ENCODE peak calls at places on chromosomes 13 and 19, in four cellular contexts. I is HEK293T, D is K562, K is HepG2. J is an unnamed sample.

GRCh38 chr13:109759609-109760008 is 26.8 kb downstream of the IRS2 start:
- DNase-seq in D (no peak), I (no peak), K (no peak), J (no peak)

GRCh38 chr19:31284621-31285020 is 64.6 kb downstream of the TSHZ3 start:
- DNase-seq in D (no peak), K (no peak), I (no peak), J (no peak)

GRCh38 chr13:112771139-112771876 is 81.5 kb downstream of the ATP11A start:
- DNase-seq in I (no peak), D (no peak), K (no peak), J (no peak)

GRCh38 chr13:79336971-79337370 is 69.1 kb downstream of the RBM26 start:
- DNase-seq in I (no peak), K (no peak), D (no peak), J (no peak)

GRCh38 chr13:90757127-90757680 is 590.3 kb upstream of the MIR17HG start:
- DNase-seq in K (no peak), D (no peak), I (no peak), J (no peak)

GRCh38 chr19:10566658-10567410 is 1.0 kb upstream of the KRI1 start:
- DNase-seq in K (no peak), D (peak; percentile 63), I (no peak), J (peak; percentile 82)

GRCh38 chr13:87078947-87079795 is 592.0 kb upstream of the SLITRK5 start:
- DNase-seq in K (no peak), I (no peak), D (no peak), J (no peak)

GRCh38 chr13:27016871-27017270 is 154.7 kb downstream of the USP12 start:
- DNase-seq in K (no peak), I (no peak), D (no peak), J (no peak)

GRCh38 chr19:49061445-49061844 is 3.2 kb downstream of the NTF4 start:
- DNase-seq in K (no peak), D (no peak), I (no peak), J (no peak)

GRCh38 chr13:78160793-78161192 is 242.2 kb upstream of the EDNRB start:
- DNase-seq in K (no peak), D (no peak), I (peak; percentile 32), J (no peak)

GRCh38 chr13:86080340-86080995 is 281.2 kb upstream of the SLITRK6 start:
- DNase-seq in D (no peak), K (no peak), I (no peak), J (no peak)

GRCh38 chr13:27933580-27934328 is 14.0 kb downstream of the PDX1 start:
- DNase-seq in D (no peak), I (no peak), K (no peak), J (no peak)

GRCh38 chr13:28117689-28118377 is 17.5 kb upstream of the FLT3 start:
- DNase-seq in K (no peak), D (peak; percentile 50), I (no peak), J (no peak)

GRCh38 chr19:42208612-42209011 is 8.9 kb downstream of the DEDD2 start:
- DNase-seq in K (no peak), D (no peak), I (no peak), J (no peak)

GRCh38 chr13:42048625-42049453 is at the start of gene DGKH:
- DNase-seq in D (peak; percentile 73), K (no peak), I (peak; percentile 80), J (no peak)

GRCh38 chr13:106548064-106548696 is 12.7 kb upstream of the EFNB2 start:
- DNase-seq in I (no peak), D (no peak), K (no peak), J (no peak)

GRCh38 chr19:44689290-44690130 is 9.4 kb upstream of the CEACAM16 start:
- DNase-seq in D (peak; percentile 84), K (peak; percentile 63), I (peak; percentile 75), J (no peak)

GRCh38 chr19:53546766-53547541 is 9.0 kb downstream of the ZNF331 start:
- DNase-seq in K (no peak), D (no peak), I (no peak), J (no peak)
- TF ChIP-seq TARDBP in K (no peak), D (no peak), I (no peak), J (no peak)

GRCh38 chr19:47767349-47767748 is 11.2 kb upstream of the SELENOW start:
- DNase-seq in I (no peak), D (no peak), K (no peak), J (no peak)

GRCh38 chr19:47766359-47766620 is 12.2 kb upstream of the SELENOW start:
- DNase-seq in D (no peak), K (no peak), I (no peak), J (no peak)

GRCh38 chr19:47766670-47767069 is 11.8 kb upstream of the SELENOW start:
- DNase-seq in D (peak; percentile 30), I (no peak), K (no peak), J (no peak)

GRCh38 chr19:47768604-47769003 is 9.9 kb upstream of the SELENOW start:
- DNase-seq in D (no peak), K (no peak), I (no peak), J (no peak)

DNA sequence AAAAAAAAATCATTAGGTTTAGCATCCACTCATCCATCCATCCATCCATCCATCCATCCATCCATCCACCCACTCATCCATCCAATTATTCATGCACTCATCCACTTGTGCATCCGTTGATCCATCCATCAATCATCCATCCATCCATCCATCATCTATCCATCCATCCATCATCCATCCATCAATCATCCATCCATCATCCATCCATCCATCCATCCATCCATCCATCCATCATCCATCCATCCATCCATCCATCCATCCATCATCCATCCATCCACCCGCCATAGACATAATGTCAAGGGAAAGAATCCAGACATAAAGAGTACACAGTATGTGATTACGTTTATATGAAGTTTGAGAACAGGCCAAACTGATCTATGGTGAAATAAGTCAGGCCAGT is 9.0 kb upstream of the SELENOW start:
- DNase-seq in I (no peak), K (no peak), D (no peak), J (no peak)
- TF ChIP-seq TARDBP in I (no peak), K (no peak), D (no peak), J (no peak)

GRCh38 chr19:8038815-8039214 is 13.7 kb upstream of the CCL25 start:
- DNase-seq in D (no peak), I (no peak), K (no peak), J (no peak)

GRCh38 chr19:8034178-8034525 is 18.4 kb upstream of the CCL25 start:
- DNase-seq in I (no peak), D (no peak), K (no peak), J (no peak)

GRCh38 chr19:8041553-8041952 is 11.0 kb upstream of the CCL25 start:
- DNase-seq in I (no peak), K (no peak), D (no peak), J (no peak)

GRCh38 chr19:8039231-8039630 is 13.3 kb upstream of the CCL25 start:
- DNase-seq in K (no peak), D (no peak), I (no peak), J (no peak)

DNA sequence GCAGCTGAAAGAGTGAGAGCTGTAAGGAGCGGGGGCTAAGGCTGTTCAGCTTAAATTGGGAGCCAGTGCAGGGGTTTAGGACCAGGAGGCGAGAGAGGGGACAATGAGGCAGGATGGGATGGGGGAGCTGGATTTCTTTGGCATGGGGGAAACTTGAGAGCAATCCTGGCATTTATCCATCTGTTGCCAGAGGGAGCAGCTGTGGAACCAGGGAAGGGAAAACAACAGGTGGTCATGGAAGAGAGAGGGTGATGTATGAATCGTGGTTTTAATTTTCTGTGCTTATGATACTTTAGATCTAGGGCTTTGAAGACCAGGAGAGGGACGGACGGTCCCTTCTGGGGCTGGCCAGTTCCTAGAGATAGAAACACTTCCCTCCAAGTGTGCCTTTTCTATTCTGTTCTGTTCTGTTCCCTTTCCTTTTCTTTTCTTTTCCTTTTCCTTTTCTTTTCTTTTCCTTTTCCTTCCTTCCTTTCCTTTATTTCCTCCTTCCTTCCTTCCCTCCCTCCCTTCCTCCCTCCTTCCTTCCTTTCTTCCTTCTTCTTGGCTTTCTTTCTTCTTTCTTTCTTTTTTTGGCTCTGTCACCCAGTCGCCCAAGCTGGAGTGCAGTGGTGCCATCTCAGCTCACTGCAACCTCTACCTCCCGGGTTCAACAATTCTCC is 16.0 kb upstream of the CCL25 start:
- DNase-seq in K (no peak), D (no peak), I (no peak), J (no peak)
- TF ChIP-seq TARDBP in K (no peak), D (no peak), I (no peak), J (no peak)

GRCh38 chr13:89695343-89696257 is 1651.9 kb upstream of the MIR17HG start:
- DNase-seq in I (peak; percentile 70), D (peak; percentile 0), K (peak; percentile 9), J (no peak)
- TF ChIP-seq TARDBP in I (no peak), D (no peak), K (no peak), J (no peak)

GRCh38 chr19:46017095-46017429 is 5.8 kb downstream of the PGLYRP1 start:
- DNase-seq in K (no peak), D (no peak), I (no peak), J (no peak)

GRCh38 chr19:46015080-46015960 is 7.5 kb downstream of the PGLYRP1 start:
- DNase-seq in D (no peak), I (peak; percentile 29), K (no peak), J (no peak)

GRCh38 chr19:46016426-46017094 is 6.3 kb downstream of the PGLYRP1 start:
- DNase-seq in I (peak; percentile 92), K (peak; percentile 43), D (peak; percentile 92), J (peak; percentile 11)

GRCh38 chr19:46015961-46016425 is 6.9 kb downstream of the PGLYRP1 start:
- DNase-seq in D (no peak), I (no peak), K (no peak), J (no peak)

DNA sequence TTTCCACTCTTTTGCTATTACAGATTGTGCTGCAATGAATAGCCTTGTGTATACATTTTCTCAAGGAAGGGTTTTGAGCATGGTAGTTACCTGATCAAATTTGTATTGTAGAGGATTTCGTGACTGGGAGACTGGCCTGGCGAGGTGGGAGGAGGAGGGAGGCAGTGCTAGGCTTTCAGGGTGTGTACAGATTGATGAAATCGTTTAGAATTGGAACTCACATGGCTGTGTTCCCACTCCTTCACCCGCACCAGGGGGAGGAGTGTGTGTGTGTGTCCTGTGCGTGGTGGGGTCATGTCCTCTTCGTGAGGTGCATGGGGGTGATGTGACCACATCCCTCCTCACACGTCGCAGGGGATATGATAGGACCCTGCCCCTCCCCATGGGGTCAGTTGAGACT is 8.3 kb downstream of the PGLYRP1 start:
- DNase-seq in K (no peak), I (no peak), D (no peak), J (no peak)
- TF ChIP-seq TARDBP in K (no peak), I (no peak), D (no peak), J (no peak)

DNA sequence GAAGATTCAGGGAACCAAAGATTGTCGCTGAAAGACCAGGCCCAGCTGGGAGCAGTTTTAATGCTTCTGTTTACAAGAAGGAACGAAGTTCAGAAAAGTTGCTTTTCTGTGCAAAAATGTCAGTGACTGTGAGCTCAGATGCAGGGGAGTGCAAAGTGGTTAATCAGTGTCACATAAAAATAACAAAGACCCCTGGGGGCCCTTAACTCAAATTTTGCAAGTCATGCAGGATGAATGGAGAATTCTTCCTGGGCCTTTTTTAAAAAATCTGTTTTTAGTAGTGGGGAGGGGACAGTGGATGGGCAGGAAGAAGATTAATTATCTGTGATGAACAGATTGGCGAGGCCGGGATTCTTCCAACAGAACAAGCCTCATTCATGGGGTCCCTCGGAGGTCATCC is 167.2 kb downstream of the UQCRFS1 start:
- DNase-seq in K (no peak), I (no peak), D (no peak), J (no peak)
- TF ChIP-seq TARDBP in K (no peak), I (no peak), D (no peak), J (no peak)

J was measured in GM12878.